ENCODE peak calls at places on chromosomes 1 and 21, in eight cellular contexts. H is CD8-positive, alpha-beta T cell; U is uterus; K is coronary artery; I is psoas muscle; X is breast epithelium; A is endothelial cell; L is fibroblast of lung. P is an unnamed sample.

GRCh38 chr1:240122639-240123604 is 31.2 kb downstream of the FMN2 start:
- DNase-seq in I (no peak), L (peak), K (no peak), U (no peak), H (no peak), X (no peak), A (no peak), P (no peak)

GRCh38 chr1:182960046-182960445 is 7.1 kb upstream of the SHCBP1L start:
- DNase-seq in I (no peak), A (no peak), H (no peak), X (no peak), U (no peak), K (no peak), L (no peak), P (no peak)

GRCh38 chr1:160083968-160084770 is 2.8 kb downstream of the KCNJ9 start:
- DNase-seq in I (peak), U (no peak), K (no peak), H (peak), L (peak), A (peak), X (peak), P (no peak)

GRCh38 chr1:117562581-117563491 is 43.0 kb upstream of the TENT5C start:
- DNase-seq in L (no peak), A (no peak), U (no peak), K (no peak), H (no peak), X (peak), I (no peak), P (no peak)

GRCh38 chr1:108512239-108513071 is 47.4 kb upstream of the EEIG2 start:
- DNase-seq in X (no peak), L (peak), H (no peak), U (no peak), K (no peak), A (no peak), I (no peak), P (no peak)

GRCh38 chr21:38930838-38931237 is 125.1 kb downstream of the ETS2 start:
- DNase-seq in U (peak), K (no peak), A (no peak), I (no peak), L (no peak), H (no peak), X (no peak), P (no peak)

GRCh38 chr1:38336961-38337360 is 290.4 kb upstream of the POU3F1 start:
- DNase-seq in I (no peak), K (peak), U (no peak), A (no peak), L (no peak), H (no peak), X (no peak), P (no peak)

GRCh38 chr1:8382608-8383525 is 65.0 kb downstream of the SLC45A1 start:
- DNase-seq in X (no peak), H (no peak), L (no peak), I (no peak), A (no peak), U (peak), K (no peak), P (no peak)

GRCh38 chr21:44370771-44371410 is 17.5 kb downstream of the TRPM2 start:
- DNase-seq in A (no peak), K (peak), H (no peak), L (no peak), U (no peak), I (no peak), X (no peak), P (peak)

GRCh38 chr1:193754732-193755427 is 568.5 kb upstream of the B3GALT2 start:
- DNase-seq in H (no peak), K (no peak), U (no peak), A (no peak), X (no peak), L (peak), I (no peak), P (no peak)

GRCh38 chr1:212718499-212718898 is 18.9 kb upstream of the BATF3 start:
- DNase-seq in L (no peak), X (no peak), K (no peak), I (no peak), U (no peak), H (no peak), A (no peak), P (no peak)
- TF ChIP-seq CTCF in L (peak), X (no peak), K (no peak), I (no peak), U (no peak), H (no peak), A (no peak), P (no peak)

DNA sequence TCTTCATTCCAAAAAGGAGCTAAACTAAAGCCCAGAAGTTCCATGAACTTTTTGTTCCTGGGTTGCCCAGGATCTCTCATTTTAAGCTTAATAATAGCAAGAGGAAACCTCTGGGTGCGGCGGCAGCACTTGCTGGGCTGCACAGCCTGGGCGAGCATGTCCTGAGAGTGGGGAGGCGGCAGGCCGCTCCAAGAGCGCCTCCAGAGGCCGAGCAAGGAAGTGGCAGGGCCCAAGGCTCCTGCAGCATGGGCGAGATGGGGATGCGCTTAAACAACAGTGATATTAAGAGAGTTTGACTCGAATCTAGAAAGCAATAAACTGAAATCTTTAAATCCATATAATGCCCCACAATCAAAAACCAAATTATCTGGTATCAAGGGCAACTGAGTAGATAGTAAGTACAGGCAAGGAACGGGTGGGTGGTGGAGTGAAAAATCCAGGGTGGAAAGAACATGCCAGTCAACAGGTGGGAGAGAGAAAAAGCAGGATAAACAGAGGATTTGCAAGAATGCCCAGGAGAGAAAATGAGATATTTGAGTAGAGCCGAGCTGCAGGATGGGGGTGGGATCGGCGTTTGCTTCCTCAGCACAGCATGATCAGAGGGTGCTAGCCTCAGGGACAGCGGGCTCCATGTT is 14.1 kb upstream of the TNR start:
- DNase-seq in X (no peak), K (no peak), L (no peak), H (no peak), I (no peak), A (peak), U (no peak), P (no peak)
- TF ChIP-seq CTCF in X (no peak), K (no peak), L (peak), H (peak), I (peak), A (peak), U (no peak), P (peak)

GRCh38 chr1:26285366-26286063 is 5.6 kb downstream of the SH3BGRL3 start:
- DNase-seq in L (no peak), U (no peak), A (peak), X (no peak), H (no peak), K (no peak), I (peak), P (no peak)
- TF ChIP-seq CTCF in L (peak), U (no peak), A (peak), X (no peak), H (no peak), K (no peak), I (peak), P (peak)

DNA sequence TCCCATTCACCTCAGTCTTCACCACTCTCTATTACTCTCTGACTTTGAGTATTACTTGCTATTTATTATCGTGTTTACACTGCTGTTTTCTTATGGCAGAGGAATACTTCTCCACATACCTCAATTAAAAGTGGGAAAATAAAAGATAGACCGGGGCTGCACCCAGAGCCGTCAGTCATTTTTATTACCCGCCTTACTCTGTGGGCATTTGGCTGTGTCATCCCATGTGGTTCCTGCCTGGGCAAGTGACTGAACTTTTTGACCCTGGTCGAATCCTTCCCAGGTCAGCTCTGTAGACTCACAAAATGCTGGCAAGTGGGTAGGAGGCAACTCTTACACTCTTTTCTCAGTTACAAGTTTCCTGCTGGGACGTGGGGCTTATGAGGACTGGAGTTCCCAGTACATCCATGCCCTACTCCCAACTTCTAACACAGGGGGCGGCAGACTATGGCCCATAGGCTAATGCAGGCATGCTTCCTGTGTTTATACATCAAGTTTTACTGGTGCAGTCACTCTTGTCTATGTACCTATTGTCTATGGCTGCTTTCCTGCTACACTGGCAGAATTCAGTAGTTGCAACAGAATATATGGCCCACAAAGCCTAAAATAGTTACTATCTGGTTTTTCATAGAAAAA is 69.5 kb upstream of the KCND3 start:
- DNase-seq in K (no peak), X (no peak), U (no peak), A (peak), L (no peak), I (no peak), H (no peak), P (no peak)
- TF ChIP-seq CTCF in K (no peak), X (no peak), U (no peak), A (peak), L (no peak), I (no peak), H (no peak), P (no peak)

DNA sequence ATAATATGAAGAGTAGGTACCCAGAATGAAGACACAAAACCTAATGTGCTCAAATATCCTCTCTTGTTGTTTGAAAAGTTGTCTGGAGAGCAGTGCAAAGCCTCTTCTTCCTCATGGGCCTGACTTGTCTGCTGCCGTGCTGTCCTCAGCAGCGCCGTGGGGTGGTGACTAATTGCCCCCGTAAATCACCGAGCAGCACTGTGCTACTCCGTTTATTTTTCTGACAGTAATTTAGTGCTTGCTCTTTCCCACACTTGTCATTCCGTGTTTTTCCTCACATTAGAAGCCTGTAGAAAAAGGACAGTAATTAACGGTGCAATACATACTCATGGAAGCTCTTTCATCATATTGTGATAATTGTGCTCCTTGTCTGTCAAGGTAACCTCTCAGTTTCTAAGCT is 114.8 kb upstream of the BARHL2 start:
- DNase-seq in H (no peak), K (no peak), L (no peak), U (no peak), X (no peak), A (no peak), I (no peak), P (no peak)
- TF ChIP-seq CTCF in H (no peak), K (no peak), L (no peak), U (no peak), X (no peak), A (no peak), I (no peak), P (no peak)

GRCh38 chr1:62906428-62906886 is 122.5 kb downstream of the ATG4C start:
- DNase-seq in H (no peak), X (no peak), A (peak), L (no peak), U (no peak), I (no peak), K (no peak), P (no peak)
- TF ChIP-seq CTCF in H (no peak), X (no peak), A (peak), L (peak), U (no peak), I (no peak), K (no peak), P (peak)

GRCh38 chr1:11156958-11157357 is 32.2 kb upstream of the ANGPTL7 start:
- DNase-seq in X (no peak), H (no peak), L (no peak), U (no peak), I (no peak), K (no peak), A (no peak), P (no peak)

GRCh38 chr1:11158720-11159321 is 30.3 kb upstream of the ANGPTL7 start:
- DNase-seq in A (no peak), H (no peak), X (no peak), U (no peak), I (no peak), K (no peak), L (peak), P (no peak)

GRCh38 chr1:11157394-11157793 is 31.8 kb upstream of the ANGPTL7 start:
- DNase-seq in X (no peak), K (no peak), L (no peak), A (no peak), U (no peak), H (no peak), I (no peak), P (no peak)

GRCh38 chr1:11157867-11158266 is 31.3 kb upstream of the ANGPTL7 start:
- DNase-seq in A (no peak), L (peak), K (no peak), I (peak), X (no peak), H (no peak), U (peak), P (no peak)

DNA sequence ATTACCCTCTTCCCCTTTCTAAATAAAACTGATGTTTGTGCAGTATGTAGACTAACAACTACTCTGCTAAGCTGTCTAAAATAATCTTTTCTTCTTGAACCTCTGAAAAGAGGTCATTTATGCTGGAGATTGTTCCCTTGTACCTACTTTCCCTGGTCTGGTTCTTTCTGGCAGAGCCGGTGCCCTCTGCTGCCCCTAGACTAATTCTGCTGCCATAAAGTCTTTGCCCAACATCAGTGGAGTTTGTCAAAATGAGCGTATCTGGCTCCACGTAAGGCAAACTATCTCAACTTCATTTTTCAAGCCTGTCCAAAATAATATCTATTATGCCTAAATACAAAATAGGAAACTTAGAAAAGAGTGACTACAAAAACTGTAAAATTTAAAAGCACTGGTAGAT is 30.9 kb upstream of the ANGPTL7 start:
- DNase-seq in K (no peak), A (no peak), U (no peak), I (no peak), X (no peak), H (no peak), L (no peak), P (no peak)
- TF ChIP-seq CTCF in K (no peak), A (no peak), U (no peak), I (no peak), X (no peak), H (no peak), L (peak), P (no peak)

GRCh38 chr21:25561668-25562641 is 45.3 kb downstream of the MRPL39 start:
- DNase-seq in A (peak), X (peak), I (peak), K (peak), U (peak), L (peak), H (peak), P (no peak)
- TF ChIP-seq CTCF in A (no peak), X (no peak), I (peak), K (no peak), U (no peak), L (peak), H (no peak), P (peak)

DNA sequence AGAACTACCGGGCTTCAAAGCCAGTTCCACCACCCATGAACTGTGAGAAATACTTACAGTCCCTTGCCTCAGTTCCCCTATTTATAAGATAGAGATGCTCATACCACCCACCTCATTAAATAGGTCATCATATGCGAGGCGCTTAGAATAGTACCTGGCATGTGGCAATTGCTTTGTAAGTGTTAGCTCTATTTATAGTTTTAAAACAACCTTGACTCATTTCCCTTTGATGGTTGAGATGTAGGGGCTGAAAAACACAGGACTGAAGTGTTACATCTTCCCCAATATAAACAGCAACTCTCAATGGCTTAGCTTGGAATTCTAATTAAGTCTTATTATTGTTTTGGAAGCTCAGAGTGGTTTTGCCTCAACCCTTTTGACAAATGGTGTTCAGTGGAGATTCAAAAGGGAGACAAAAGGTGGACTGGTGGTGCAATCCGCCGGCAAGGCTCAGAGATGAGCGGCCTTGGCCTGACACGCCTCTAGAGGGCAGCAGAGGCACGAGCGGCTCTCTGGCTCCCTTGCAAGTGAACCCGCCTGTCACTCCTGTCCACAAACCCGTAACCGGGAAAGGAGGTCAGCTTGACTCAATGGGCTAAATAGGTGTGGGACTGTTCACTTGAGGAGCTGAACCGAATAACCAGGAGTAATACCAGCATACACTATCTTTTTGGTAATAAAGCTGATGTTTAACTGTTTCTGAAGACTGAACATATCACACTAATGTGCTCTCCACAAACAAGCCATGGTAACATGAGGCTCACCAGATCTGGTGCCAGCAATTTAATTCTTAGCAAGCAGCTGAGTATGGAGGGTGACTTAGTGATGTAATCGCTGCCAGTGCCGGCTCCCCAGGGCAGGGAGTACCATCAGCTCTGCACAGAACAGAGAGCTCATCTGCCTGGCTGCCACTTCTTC is 19.5 kb upstream of the SMYD2 start:
- DNase-seq in A (peak), I (peak), H (peak), L (peak), X (peak), U (peak), K (no peak), P (peak)
- TF ChIP-seq CTCF in A (peak), I (peak), H (peak), L (peak), X (peak), U (peak), K (peak), P (peak)

P was measured in type B pancreatic cell.